ENCODE peak calls at places on chromosomes 11 and 22, in five cellular contexts. P, H, A, T and E are unnamed samples.

GRCh38 chr22:40044870-40045834 is 50.4 kb downstream of the FAM83F start:
- DNase-seq in A (peak; percentile 25), T (peak; percentile 79), H (no peak), P (peak; percentile 20), E (peak; percentile 15)

GRCh38 chr11:13726456-13726855 is 58.0 kb downstream of the FAR1 start:
- DNase-seq in A (no peak), T (no peak), H (no peak), P (no peak), E (no peak)

GRCh38 chr11:69948256-69949141 is 129.3 kb upstream of the FGF3 start:
- DNase-seq in A (peak; percentile 83), T (peak; percentile 73), P (peak; percentile 35), H (no peak), E (peak; percentile 57)

GRCh38 chr11:34960277-34960676 is 43.9 kb downstream of the PDHX start:
- DNase-seq in H (no peak), P (no peak), A (no peak), T (no peak), E (no peak)

GRCh38 chr11:67314218-67314617 is 10.9 kb downstream of the SSH3 start:
- DNase-seq in H (no peak), T (peak; percentile 2), A (no peak), P (no peak), E (no peak)

GRCh38 chr22:38830026-38830844 is 13.6 kb downstream of the NPTXR start:
- DNase-seq in T (no peak), P (no peak), H (no peak), A (no peak), E (no peak)

GRCh38 chr11:86800076-86800955 is at the start of gene PRSS23:
- DNase-seq in T (peak; percentile 38), H (no peak), P (no peak), A (peak; percentile 79), E (peak; percentile 44)

GRCh38 chr22:37801946-37802309 is 5.8 kb upstream of the GCAT start:
- DNase-seq in T (no peak), A (peak; percentile 31), P (no peak), H (no peak), E (no peak)

GRCh38 chr22:49660794-49661781 is 166.6 kb downstream of the BRD1 start:
- DNase-seq in T (no peak), A (no peak), P (no peak), H (no peak), E (no peak)

GRCh38 chr11:134662629-134663360 is 250.8 kb upstream of the B3GAT1 start:
- DNase-seq in T (no peak), P (no peak), A (no peak), H (no peak), E (no peak)

GRCh38 chr11:36376888-36377758 is 81.0 kb downstream of the PRR5L start:
- DNase-seq in H (peak; percentile 56), P (no peak), T (no peak), A (peak; percentile 56), E (peak; percentile 28)
- TF ChIP-seq MAFK in H (no peak), P (no peak), T (no peak), A (no peak), E (no peak)

GRCh38 chr11:12361650-12362049 is 15.7 kb upstream of the PARVA start:
- DNase-seq in P (no peak), A (no peak), H (no peak), T (no peak), E (peak; percentile 22)
- TF ChIP-seq MAFK in P (no peak), A (no peak), H (no peak), T (no peak), E (no peak)

GRCh38 chr22:35538801-35539321 is 1.8 kb upstream of the RASD2 start:
- DNase-seq in A (peak; percentile 44), P (no peak), H (no peak), T (peak; percentile 40), E (no peak)
- TF ChIP-seq MAFK in A (no peak), P (no peak), H (no peak), T (no peak), E (no peak)

GRCh38 chr11:116929393-116930090 is 92.1 kb upstream of the APOA1 start:
- DNase-seq in H (no peak), A (no peak), T (no peak), P (peak; percentile 21), E (peak; percentile 19)
- TF ChIP-seq MAFK in H (no peak), A (no peak), T (no peak), P (no peak), E (no peak)

DNA sequence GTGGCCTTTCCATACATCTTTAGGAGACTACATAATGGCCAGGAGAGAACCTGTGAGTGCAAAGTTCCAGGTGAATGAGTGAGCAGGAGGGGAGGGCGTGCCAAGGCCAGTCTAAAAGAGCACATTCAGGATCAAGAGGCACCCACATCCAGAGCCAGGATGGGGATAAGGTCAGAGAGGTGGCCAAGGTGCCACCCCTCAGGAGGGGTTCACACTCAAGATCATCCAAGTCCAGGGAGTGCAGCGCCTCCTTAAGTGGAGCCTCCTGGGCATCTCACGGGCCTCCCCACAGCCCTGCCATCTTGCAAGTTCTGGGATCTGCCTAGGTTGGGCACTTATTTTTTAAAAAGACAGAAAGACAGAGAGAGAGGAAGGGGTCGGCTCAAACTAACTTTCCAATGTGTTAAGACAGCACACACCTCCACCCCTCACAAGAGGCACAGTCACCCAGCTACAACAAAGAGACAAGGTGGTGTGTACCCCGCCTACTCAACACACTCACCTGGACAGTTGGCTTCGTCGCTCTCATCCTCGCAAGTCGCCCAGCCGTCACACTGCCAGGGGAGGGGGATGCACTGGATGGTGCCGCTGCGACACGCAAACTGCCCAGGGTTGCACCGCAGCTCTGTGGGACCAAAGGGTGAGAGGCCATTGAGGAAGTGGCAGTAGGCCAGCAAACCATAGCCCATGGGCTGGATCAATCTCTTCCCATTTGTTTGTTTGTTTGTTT is 33.2 kb downstream of the DGCR2 start:
- DNase-seq in A (no peak), T (no peak), P (no peak), H (no peak), E (no peak)
- TF ChIP-seq MAFK in A (no peak), T (no peak), P (no peak), H (no peak), E (no peak)

GRCh38 chr11:11842426-11843008 is 745 bp downstream of the USP47 start:
- DNase-seq in H (no peak), A (peak; percentile 76), P (peak; percentile 75), T (peak; percentile 18), E (peak; percentile 86)
- TF ChIP-seq MAFK in H (no peak), A (no peak), P (no peak), T (no peak), E (no peak)

DNA sequence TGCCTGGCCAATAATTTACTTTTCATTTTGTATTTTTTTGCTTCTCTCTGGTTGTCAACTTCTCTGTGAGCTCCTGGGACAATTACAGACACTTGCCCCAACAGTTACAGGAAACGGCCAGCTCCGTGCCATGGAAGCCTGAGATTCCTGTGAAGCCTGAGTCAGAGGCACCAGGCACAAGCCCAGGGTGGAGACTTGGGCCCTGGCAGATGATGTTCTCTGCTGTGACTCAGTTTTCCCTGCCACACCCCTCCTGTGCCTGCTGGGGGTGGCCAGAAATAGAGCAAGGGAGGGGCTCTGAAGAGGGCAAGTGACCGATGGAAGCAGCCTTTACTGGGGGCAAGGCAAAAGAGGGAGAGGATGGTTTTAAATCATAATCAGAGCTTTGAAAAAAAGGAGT is 4.9 kb downstream of the ATP5MGL start:
- DNase-seq in H (no peak), T (no peak), A (peak; percentile 71), P (no peak), E (peak; percentile 90)
- TF ChIP-seq MAFK in H (no peak), T (no peak), A (no peak), P (no peak), E (no peak)

DNA sequence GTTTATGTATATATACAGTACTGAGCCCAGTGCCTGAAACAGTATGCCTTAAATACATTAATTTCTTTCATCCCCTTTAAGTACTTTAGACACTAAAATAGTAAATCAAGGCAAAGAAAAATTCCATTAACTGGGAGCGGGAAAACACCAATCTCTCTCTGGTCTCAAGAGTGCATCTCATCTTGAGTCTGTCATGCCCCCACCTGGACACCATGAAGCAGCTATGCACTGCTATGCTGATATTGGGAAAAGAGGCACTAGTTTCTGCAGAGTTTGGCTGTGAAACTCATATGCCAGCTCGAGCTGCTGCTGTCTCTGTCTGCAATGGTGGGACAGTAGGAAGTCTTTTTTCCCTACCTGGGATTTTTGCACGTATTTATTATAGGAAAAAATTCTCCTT is 754.4 kb upstream of the RAG2 start:
- DNase-seq in P (no peak), T (no peak), H (no peak), A (no peak), E (no peak)
- TF ChIP-seq MAFK in P (no peak), T (no peak), H (no peak), A (no peak), E (no peak)

DNA sequence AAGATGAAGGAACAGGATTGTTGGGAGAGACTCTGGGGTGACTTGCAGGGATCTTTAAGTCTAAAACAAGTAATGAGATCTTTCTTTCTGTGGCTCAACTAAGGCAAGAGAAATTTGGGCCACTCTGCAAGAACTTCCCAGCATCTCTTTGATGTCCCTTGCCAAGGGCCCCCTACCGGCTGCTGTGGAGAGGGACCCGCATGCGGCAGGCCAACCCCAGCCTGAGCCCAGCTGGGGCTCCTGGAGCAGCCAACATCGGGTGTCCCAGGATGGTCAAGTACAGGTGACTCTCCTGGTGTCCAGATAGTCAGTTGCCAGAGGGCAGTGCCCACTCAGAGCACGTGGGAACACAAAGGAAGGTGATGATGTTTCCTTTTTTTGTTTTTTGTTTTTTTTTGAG is 363.2 kb downstream of the TBC1D22A start:
- DNase-seq in H (no peak), A (peak; percentile 27), T (peak; percentile 52), P (no peak), E (no peak)
- TF ChIP-seq MAFK in H (no peak), A (no peak), T (no peak), P (no peak), E (no peak)

DNA sequence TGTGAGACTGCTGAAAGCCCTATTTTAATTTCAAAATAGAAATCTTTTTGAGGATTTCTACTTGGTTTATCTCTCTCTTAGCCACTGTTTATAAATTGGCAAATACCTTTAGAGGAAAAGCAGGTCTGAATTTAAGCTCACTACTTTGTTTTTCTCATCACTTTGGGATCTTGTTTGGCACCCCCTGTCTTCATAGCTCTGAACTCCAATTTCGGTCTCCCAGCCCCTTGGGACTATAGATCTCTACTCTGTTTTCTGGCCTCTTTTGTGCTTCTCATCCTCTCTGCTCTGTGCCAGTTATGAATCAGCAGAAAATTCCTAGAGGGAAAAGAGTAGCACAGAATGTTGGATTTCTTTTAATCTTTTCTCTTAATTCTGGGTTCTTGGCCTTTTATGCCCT is 118.3 kb downstream of the CYP2R1 start:
- DNase-seq in A (peak; percentile 27), P (no peak), H (no peak), T (no peak), E (peak; percentile 0)
- TF ChIP-seq MAFK in A (no peak), P (no peak), H (no peak), T (no peak), E (no peak)